ENCODE peak calls at places on chromosome 12, in six cellular contexts. L is H9; M is CD8-positive, alpha-beta T cell; X is PC-9; H is heart right ventricle; U is Panc1. Q is an unnamed sample.

GRCh38 chr12:101925352-101925751 is 48.0 kb downstream of the DRAM1 start:
- DNase-seq in U (no peak), X (peak), L (no peak), M (no peak), H (no peak), Q (no peak)

GRCh38 chr12:72365151-72365550 is 93.0 kb downstream of the TRHDE start:
- DNase-seq in U (no peak), X (no peak), L (no peak), M (no peak), H (no peak), Q (no peak)

GRCh38 chr12:108373111-108373510 is 34.0 kb upstream of the CMKLR1 start:
- DNase-seq in U (no peak), M (no peak), X (no peak), L (no peak), H (no peak), Q (no peak)

GRCh38 chr12:93336344-93336743 is 41.4 kb upstream of the NUDT4 start:
- DNase-seq in M (no peak), U (no peak), L (no peak), H (no peak), X (no peak), Q (no peak)

GRCh38 chr12:39605996-39606395 is 13.6 kb downstream of the ABCD2 start:
- DNase-seq in L (no peak), U (no peak), H (no peak), X (peak), M (no peak), Q (no peak)

GRCh38 chr12:102454808-102455760 is 25.3 kb downstream of the IGF1 start:
- DNase-seq in M (no peak), L (no peak), U (no peak), X (no peak), H (no peak), Q (no peak)

GRCh38 chr12:117854339-117855012 is 114.3 kb downstream of the KSR2 start:
- DNase-seq in M (peak), X (peak), U (no peak), L (peak), H (no peak), Q (no peak)

GRCh38 chr12:56593909-56594621 is 36.1 kb downstream of the BAZ2A start:
- DNase-seq in X (no peak), H (no peak), U (peak), M (peak), L (peak), Q (no peak)

GRCh38 chr12:42798811-42799438 is 209.4 kb upstream of the PRICKLE1 start:
- DNase-seq in U (no peak), M (no peak), L (no peak), H (no peak), X (no peak), Q (no peak)

GRCh38 chr12:75917083-75917482 is 114.5 kb downstream of the PHLDA1 start:
- DNase-seq in X (no peak), U (no peak), M (no peak), L (no peak), H (no peak), Q (no peak)

GRCh38 chr12:2172486-2173214 is 119.9 kb downstream of the CACNA1C start:
- DNase-seq in L (no peak), H (no peak), U (no peak), X (no peak), M (no peak), Q (no peak)

GRCh38 chr12:98417303-98417702 is 98.1 kb upstream of the TMPO start:
- DNase-seq in L (no peak), X (no peak), M (no peak), U (no peak), H (no peak), Q (no peak)

GRCh38 chr12:32443491-32443890 is 44.1 kb downstream of the FGD4 start:
- DNase-seq in L (no peak), M (no peak), X (no peak), U (no peak), H (no peak), Q (no peak)

GRCh38 chr12:1463073-1463905 is 131.1 kb downstream of the FBXL14 start:
- DNase-seq in H (no peak), M (no peak), X (no peak), U (no peak), L (no peak), Q (no peak)

GRCh38 chr12:113751513-113751912 is 214.6 kb downstream of the RBM19 start:
- DNase-seq in X (no peak), U (no peak), M (no peak), H (no peak), L (no peak), Q (no peak)

GRCh38 chr12:5789469-5789968 is 155.5 kb downstream of the ANO2 start:
- DNase-seq in X (no peak), H (no peak), L (no peak), U (no peak), M (no peak), Q (no peak)

GRCh38 chr12:131865196-131865875 is 29.1 kb upstream of the ULK1 start:
- DNase-seq in X (peak), H (no peak), L (no peak), M (no peak), U (peak), Q (no peak)

GRCh38 chr12:83349907-83350611 is 663.4 kb downstream of the TMTC2 start:
- DNase-seq in L (no peak), U (no peak), X (no peak), H (no peak), M (no peak), Q (no peak)

GRCh38 chr12:76878045-76878898 is 547 bp downstream of the CSRP2 start:
- DNase-seq in X (no peak), U (no peak), M (peak), L (peak), H (peak), Q (no peak)

GRCh38 chr12:104768033-104768432 is 190.1 kb downstream of the SLC41A2 start:
- DNase-seq in X (no peak), H (no peak), M (no peak), L (no peak), U (no peak), Q (no peak)

GRCh38 chr12:67034110-67034879 is 234.9 kb upstream of the CAND1 start:
- DNase-seq in U (peak), L (no peak), H (no peak), X (peak), M (no peak), Q (no peak)

GRCh38 chr12:1628671-1629337 is at the start of gene WNT5B:
- DNase-seq in L (no peak), U (no peak), M (no peak), H (no peak), X (no peak), Q (no peak)

GRCh38 chr12:106118-106561 is 39.6 kb downstream of the IQSEC3 start:
- DNase-seq in M (no peak), U (no peak), X (no peak), H (no peak), L (peak), Q (no peak)

GRCh38 chr12:121713257-121714155 is 954 bp downstream of the TMEM120B start:
- DNase-seq in U (no peak), M (no peak), H (peak), L (no peak), X (no peak), Q (no peak)

GRCh38 chr12:100651694-100652093 is 78.2 kb downstream of the GAS2L3 start:
- DNase-seq in U (no peak), L (peak), H (no peak), X (no peak), M (no peak), Q (no peak)

GRCh38 chr12:32698285-32698684 is 19.2 kb downstream of the DNM1L start:
- DNase-seq in L (no peak), H (no peak), M (no peak), X (no peak), U (no peak), Q (no peak)

GRCh38 chr12:3253682-3254275 is 176.6 kb downstream of the TSPAN9 start:
- DNase-seq in U (no peak), M (no peak), L (no peak), X (no peak), H (peak), Q (no peak)

GRCh38 chr12:104494137-104494815 is 37.5 kb downstream of the CHST11 start:
- DNase-seq in X (no peak), H (no peak), M (peak), L (no peak), U (no peak), Q (peak)

GRCh38 chr12:61554268-61555008 is 705.8 kb upstream of the USP15 start:
- DNase-seq in U (no peak), H (no peak), X (no peak), L (no peak), M (no peak), Q (no peak)

GRCh38 chr12:5498081-5498480 is 66.2 kb downstream of the NTF3 start:
- DNase-seq in H (no peak), U (no peak), L (no peak), M (no peak), X (no peak), Q (no peak)

GRCh38 chr12:3821441-3821840 is 51.8 kb downstream of the PARP11 start:
- DNase-seq in L (no peak), H (no peak), X (no peak), M (no peak), U (no peak), Q (no peak)

GRCh38 chr12:113007166-113007565 is 28.8 kb downstream of the OAS2 start:
- DNase-seq in M (no peak), L (no peak), H (no peak), U (no peak), X (peak), Q (no peak)

GRCh38 chr12:51868821-51869489 is 18.9 kb upstream of the ANKRD33 start:
- DNase-seq in M (no peak), X (no peak), L (no peak), H (no peak), U (no peak), Q (no peak)

GRCh38 chr12:109573914-109574244 is 285 bp downstream of the MVK start:
- DNase-seq in X (no peak), M (no peak), L (no peak), U (no peak), H (no peak), Q (no peak)

GRCh38 chr12:90970471-90970870 is 15.5 kb upstream of the CCER1 start:
- DNase-seq in X (no peak), U (no peak), M (no peak), L (no peak), H (no peak), Q (no peak)

GRCh38 chr12:130780880-130781575 is 58.0 kb downstream of the STX2 start:
- DNase-seq in U (no peak), L (no peak), M (no peak), H (no peak), X (no peak), Q (no peak)
- H3K27ac ChIP-seq in U (no peak), L (no peak), M (no peak), H (no peak), X (no peak), Q (no peak)

GRCh38 chr12:25648460-25648859 is 95.4 kb upstream of the LMNTD1 start:
- DNase-seq in U (no peak), X (peak), L (peak), M (no peak), H (peak), Q (no peak)
- H3K27ac ChIP-seq in U (peak), X (peak), L (no peak), M (no peak), H (no peak), Q (no peak)

GRCh38 chr12:8956073-8956472 is 6.6 kb upstream of the M6PR start:
- DNase-seq in M (no peak), U (no peak), H (no peak), X (no peak), L (peak), Q (no peak)
- H3K27ac ChIP-seq in M (no peak), U (no peak), H (no peak), X (no peak), L (no peak), Q (no peak)

GRCh38 chr12:48852734-48853168 is 788 bp upstream of the DDX23 start:
- DNase-seq in X (no peak), U (peak), M (no peak), H (no peak), L (no peak), Q (no peak)
- H3K27ac ChIP-seq in X (no peak), U (peak), M (peak), H (peak), L (no peak), Q (peak)

DNA sequence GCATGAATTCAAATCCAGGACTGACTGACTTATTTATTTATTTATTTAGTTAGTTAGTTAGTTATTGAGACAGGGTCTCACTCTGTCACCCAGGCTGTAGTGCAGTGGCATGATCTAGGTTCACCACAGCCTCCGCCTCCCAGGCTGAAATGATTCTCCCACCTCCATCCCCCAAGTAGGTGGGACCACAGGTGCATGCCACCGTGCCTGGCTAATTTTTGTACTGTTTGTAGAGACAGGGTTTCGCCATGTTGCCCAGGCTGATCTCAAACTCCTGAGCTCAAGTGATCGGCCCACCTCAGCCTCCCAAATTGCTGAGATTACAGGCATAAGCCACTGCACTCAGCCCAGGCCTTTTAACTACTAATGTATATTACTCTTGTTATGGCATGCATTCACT is 36.0 kb downstream of the BTG1 start:
- DNase-seq in M (no peak), H (no peak), X (no peak), U (no peak), L (no peak), Q (no peak)
- H3K27ac ChIP-seq in M (no peak), H (no peak), X (no peak), U (peak), L (no peak), Q (no peak)

DNA sequence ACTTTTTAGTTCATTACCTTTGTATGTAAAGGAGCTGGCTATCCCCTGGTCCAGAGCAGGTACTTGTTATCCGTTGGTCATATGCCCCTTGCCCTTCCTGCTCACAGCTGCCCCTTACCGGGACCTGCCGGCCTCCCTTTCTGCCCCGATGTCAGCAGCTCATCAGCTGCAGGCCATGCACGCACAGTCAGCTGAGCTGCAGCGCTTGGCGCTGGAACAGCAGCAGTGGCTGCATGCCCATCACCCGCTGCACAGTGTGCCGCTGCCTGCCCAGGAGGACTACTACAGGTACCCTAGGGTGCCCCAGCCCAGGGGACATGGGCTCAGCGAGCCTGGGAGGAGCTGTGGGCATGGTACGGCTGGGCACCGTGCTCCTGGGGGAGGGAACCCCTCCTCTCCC is 2.3 kb upstream of the RNU7-1 start:
- DNase-seq in X (no peak), M (no peak), H (peak), L (no peak), U (no peak), Q (no peak)
- H3K27ac ChIP-seq in X (no peak), M (no peak), H (no peak), L (no peak), U (peak), Q (no peak)

GRCh38 chr12:7035464-7035863 is 17.2 kb upstream of the LPCAT3 start:
- DNase-seq in X (no peak), M (no peak), H (no peak), L (no peak), U (no peak), Q (no peak)

GRCh38 chr12:7038591-7038990 is 20.3 kb upstream of the LPCAT3 start:
- DNase-seq in H (no peak), L (no peak), U (no peak), X (no peak), M (no peak), Q (no peak)

GRCh38 chr12:7042847-7043246 is 17.7 kb upstream of the C1S start:
- DNase-seq in M (no peak), L (no peak), U (no peak), H (no peak), X (peak), Q (no peak)

DNA sequence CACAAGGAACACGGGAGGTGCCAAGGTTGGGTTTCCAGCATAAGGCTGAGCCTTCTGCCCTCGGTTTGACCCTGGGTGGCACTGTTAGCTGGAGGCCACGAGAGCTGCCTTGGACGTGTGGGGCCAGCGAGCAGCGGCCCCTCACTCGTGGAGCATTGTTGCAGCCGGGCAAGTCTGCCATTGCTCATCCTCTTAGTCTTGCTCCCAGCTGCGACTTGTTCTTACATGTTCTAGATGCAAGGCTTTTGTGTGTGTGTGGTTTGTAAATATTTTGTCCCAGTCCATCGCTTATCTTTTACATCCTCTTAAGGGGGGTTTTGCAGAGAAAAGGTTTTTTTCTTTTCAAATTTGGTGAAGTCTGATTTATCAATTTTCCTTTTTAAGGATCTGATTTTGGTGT is 21.1 kb upstream of the C1S start:
- DNase-seq in U (no peak), L (no peak), M (no peak), X (no peak), H (no peak), Q (no peak)
- H3K27ac ChIP-seq in U (no peak), L (no peak), M (no peak), X (no peak), H (no peak), Q (no peak)

GRCh38 chr12:24226745-24227350 is 277.4 kb upstream of the SOX5 start:
- DNase-seq in X (no peak), U (no peak), L (no peak), H (no peak), M (no peak), Q (no peak)

GRCh38 chr12:24230061-24230460 is 280.6 kb upstream of the SOX5 start:
- DNase-seq in H (no peak), M (no peak), X (no peak), U (no peak), L (peak), Q (no peak)

GRCh38 chr12:24228980-24229730 is 279.7 kb upstream of the SOX5 start:
- DNase-seq in L (no peak), M (no peak), U (no peak), H (no peak), X (no peak), Q (no peak)

GRCh38 chr12:24228371-24228770 is 278.9 kb upstream of the SOX5 start:
- DNase-seq in X (no peak), M (no peak), U (no peak), H (no peak), L (no peak), Q (no peak)

GRCh38 chr12:24227550-24227949 is 278.1 kb upstream of the SOX5 start:
- DNase-seq in H (no peak), X (no peak), M (no peak), U (no peak), L (no peak), Q (no peak)
- H3K27ac ChIP-seq in H (no peak), X (no peak), M (no peak), U (no peak), L (no peak), Q (no peak)

GRCh38 chr12:26281320-26281719 is 85.9 kb downstream of the SSPN start:
- DNase-seq in H (no peak), M (no peak), X (no peak), L (no peak), U (no peak), Q (no peak)
- H3K27ac ChIP-seq in H (peak), M (no peak), X (no peak), L (no peak), U (peak), Q (peak)

DNA sequence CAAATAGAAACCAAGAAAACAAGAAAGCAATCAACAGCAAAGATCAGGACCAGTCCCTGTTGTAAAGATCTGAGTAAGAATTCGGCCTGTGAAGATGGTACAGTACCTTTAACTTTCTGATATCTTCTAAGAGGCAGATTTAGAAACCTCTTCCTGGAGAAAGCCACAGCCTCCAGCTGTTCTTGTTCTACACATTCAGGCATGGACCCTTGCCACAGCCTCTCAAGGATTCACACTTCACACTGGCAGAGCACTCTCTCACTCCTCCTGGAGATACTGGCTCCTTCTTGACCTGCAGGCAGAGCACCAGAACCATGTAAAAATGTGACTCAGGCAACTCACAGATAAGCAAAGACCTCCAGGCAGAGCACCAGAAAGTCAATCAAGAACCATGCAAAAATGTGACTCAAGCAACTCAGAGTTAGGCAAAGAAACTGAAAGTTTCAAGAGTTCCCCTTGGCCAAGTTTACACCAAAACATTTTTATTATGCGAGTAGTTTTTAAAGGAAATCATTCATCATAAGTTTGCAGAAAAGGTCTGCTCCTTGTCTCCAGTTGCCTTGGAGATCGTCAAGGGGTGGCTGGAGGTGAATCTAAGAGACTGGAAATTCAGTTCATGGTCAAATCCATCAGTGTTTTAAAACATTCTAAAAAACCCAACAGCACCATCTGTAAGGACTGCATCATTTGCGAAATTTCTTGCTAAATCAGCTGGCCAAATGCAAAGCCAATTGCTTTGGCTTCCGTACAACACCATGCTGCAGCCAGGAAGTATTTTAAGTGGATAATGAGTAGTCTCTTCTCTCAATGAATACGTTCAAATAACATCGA is 119.3 kb upstream of the MDM1 start:
- DNase-seq in L (no peak), H (no peak), U (no peak), X (no peak), M (peak), Q (no peak)
- H3K27ac ChIP-seq in L (no peak), H (no peak), U (peak), X (no peak), M (no peak), Q (no peak)

Q was measured in caudate nucleus.